ENCODE peak calls at places on chromosomes 16 and 17, in eight cellular contexts. One of them, this sample, is unnamed.

GRCh38 chr17:65139045-65139764 is 2.0 kb downstream of the RGS9 start:
- DNase-seq in activated T-cell treated with anti-CD3 and anti-CD28 coated beads for 48 hours: no peak
- DNase-seq in D341Med: no peak
- DNase-seq in WERI-Rb-1: no peak
- DNase-seq in T-helper 17 cell: no peak
- DNase-seq in NCI-H1436: no peak
- DNase-seq in neural progenitor cell: no peak
- DNase-seq in activated CD8-positive, alpha-beta memory T cell treated with anti-CD3 and anti-CD28 coated beads for 4 hours: no peak
- DNase-seq in this sample: no peak

GRCh38 chr16:9003322-9003721 is 39.6 kb upstream of the USP7 start:
- DNase-seq in activated T-cell treated with anti-CD3 and anti-CD28 coated beads for 48 hours: no peak
- DNase-seq in D341Med: no peak
- DNase-seq in WERI-Rb-1: no peak
- DNase-seq in T-helper 17 cell: no peak
- DNase-seq in NCI-H1436: no peak
- DNase-seq in neural progenitor cell: no peak
- DNase-seq in activated CD8-positive, alpha-beta memory T cell treated with anti-CD3 and anti-CD28 coated beads for 4 hours: no peak
- DNase-seq in this sample: no peak

GRCh38 chr17:61475726-61476125 is 23.5 kb downstream of the TBX4 start:
- DNase-seq in activated T-cell treated with anti-CD3 and anti-CD28 coated beads for 48 hours: no peak
- DNase-seq in D341Med: no peak
- DNase-seq in WERI-Rb-1: no peak
- DNase-seq in T-helper 17 cell: no peak
- DNase-seq in NCI-H1436: no peak
- DNase-seq in neural progenitor cell: no peak
- DNase-seq in activated CD8-positive, alpha-beta memory T cell treated with anti-CD3 and anti-CD28 coated beads for 4 hours: no peak
- DNase-seq in this sample: no peak

GRCh38 chr17:74408262-74408661 is 23.6 kb upstream of the GPRC5C start:
- DNase-seq in activated T-cell treated with anti-CD3 and anti-CD28 coated beads for 48 hours: no peak
- DNase-seq in D341Med: no peak
- DNase-seq in WERI-Rb-1: peak; percentile 44
- DNase-seq in T-helper 17 cell: no peak
- DNase-seq in NCI-H1436: no peak
- DNase-seq in neural progenitor cell: no peak
- DNase-seq in activated CD8-positive, alpha-beta memory T cell treated with anti-CD3 and anti-CD28 coated beads for 4 hours: no peak
- DNase-seq in this sample: no peak

GRCh38 chr17:69208640-69209039 is 20.0 kb downstream of the ABCA10 start:
- DNase-seq in activated T-cell treated with anti-CD3 and anti-CD28 coated beads for 48 hours: no peak
- DNase-seq in D341Med: no peak
- DNase-seq in WERI-Rb-1: no peak
- DNase-seq in T-helper 17 cell: no peak
- DNase-seq in NCI-H1436: no peak
- DNase-seq in neural progenitor cell: no peak
- DNase-seq in activated CD8-positive, alpha-beta memory T cell treated with anti-CD3 and anti-CD28 coated beads for 4 hours: no peak
- DNase-seq in this sample: no peak

GRCh38 chr17:73068322-73069153 is 23.9 kb downstream of the SLC39A11 start:
- DNase-seq in activated T-cell treated with anti-CD3 and anti-CD28 coated beads for 48 hours: no peak
- DNase-seq in D341Med: no peak
- DNase-seq in WERI-Rb-1: no peak
- DNase-seq in T-helper 17 cell: no peak
- DNase-seq in NCI-H1436: peak; percentile 6
- DNase-seq in neural progenitor cell: no peak
- DNase-seq in activated CD8-positive, alpha-beta memory T cell treated with anti-CD3 and anti-CD28 coated beads for 4 hours: no peak
- DNase-seq in this sample: no peak

GRCh38 chr16:22424161-22424937 is 49.9 kb upstream of the CDR2 start:
- DNase-seq in activated T-cell treated with anti-CD3 and anti-CD28 coated beads for 48 hours: no peak
- DNase-seq in D341Med: no peak
- DNase-seq in WERI-Rb-1: no peak
- DNase-seq in T-helper 17 cell: no peak
- DNase-seq in NCI-H1436: no peak
- DNase-seq in neural progenitor cell: no peak
- DNase-seq in activated CD8-positive, alpha-beta memory T cell treated with anti-CD3 and anti-CD28 coated beads for 4 hours: no peak
- DNase-seq in this sample: no peak

GRCh38 chr16:89562027-89562599 is 1.6 kb downstream of the RPL13 start:
- DNase-seq in activated T-cell treated with anti-CD3 and anti-CD28 coated beads for 48 hours: no peak
- DNase-seq in D341Med: no peak
- DNase-seq in WERI-Rb-1: no peak
- DNase-seq in T-helper 17 cell: no peak
- DNase-seq in NCI-H1436: no peak
- DNase-seq in neural progenitor cell: no peak
- DNase-seq in activated CD8-positive, alpha-beta memory T cell treated with anti-CD3 and anti-CD28 coated beads for 4 hours: no peak
- DNase-seq in this sample: no peak

GRCh38 chr16:66382966-66383299 is 16.4 kb downstream of the CDH5 start:
- DNase-seq in activated T-cell treated with anti-CD3 and anti-CD28 coated beads for 48 hours: no peak
- DNase-seq in D341Med: no peak
- DNase-seq in WERI-Rb-1: no peak
- DNase-seq in T-helper 17 cell: no peak
- DNase-seq in NCI-H1436: no peak
- DNase-seq in neural progenitor cell: no peak
- DNase-seq in activated CD8-positive, alpha-beta memory T cell treated with anti-CD3 and anti-CD28 coated beads for 4 hours: no peak
- DNase-seq in this sample: no peak

GRCh38 chr17:38869647-38870258 is at the start of gene LASP1:
- DNase-seq in activated T-cell treated with anti-CD3 and anti-CD28 coated beads for 48 hours: peak; percentile 88
- DNase-seq in D341Med: peak; percentile 98
- DNase-seq in WERI-Rb-1: peak; percentile 87
- DNase-seq in T-helper 17 cell: peak; percentile 77
- DNase-seq in NCI-H1436: peak; percentile 90
- DNase-seq in neural progenitor cell: peak; percentile 94
- DNase-seq in activated CD8-positive, alpha-beta memory T cell treated with anti-CD3 and anti-CD28 coated beads for 4 hours: peak; percentile 75
- DNase-seq in this sample: peak; percentile 42

GRCh38 chr16:28981517-28981916 is 3.3 kb upstream of the LAT start:
- DNase-seq in activated T-cell treated with anti-CD3 and anti-CD28 coated beads for 48 hours: peak; percentile 55
- DNase-seq in D341Med: peak; percentile 55
- DNase-seq in WERI-Rb-1: peak; percentile 32
- DNase-seq in T-helper 17 cell: no peak
- DNase-seq in NCI-H1436: no peak
- DNase-seq in neural progenitor cell: peak; percentile 29
- DNase-seq in activated CD8-positive, alpha-beta memory T cell treated with anti-CD3 and anti-CD28 coated beads for 4 hours: no peak
- DNase-seq in this sample: no peak

GRCh38 chr16:4695473-4696171 is 2.3 kb downstream of the NUDT16L1 start:
- DNase-seq in activated T-cell treated with anti-CD3 and anti-CD28 coated beads for 48 hours: no peak
- DNase-seq in D341Med: no peak
- DNase-seq in WERI-Rb-1: no peak
- DNase-seq in T-helper 17 cell: no peak
- DNase-seq in NCI-H1436: no peak
- DNase-seq in neural progenitor cell: no peak
- DNase-seq in activated CD8-positive, alpha-beta memory T cell treated with anti-CD3 and anti-CD28 coated beads for 4 hours: no peak
- DNase-seq in this sample: no peak

GRCh38 chr17:50903604-50904521 is 37.7 kb upstream of the TOB1 start:
- DNase-seq in activated T-cell treated with anti-CD3 and anti-CD28 coated beads for 48 hours: no peak
- DNase-seq in D341Med: no peak
- DNase-seq in WERI-Rb-1: no peak
- DNase-seq in T-helper 17 cell: peak; percentile 43
- DNase-seq in NCI-H1436: no peak
- DNase-seq in neural progenitor cell: no peak
- DNase-seq in activated CD8-positive, alpha-beta memory T cell treated with anti-CD3 and anti-CD28 coated beads for 4 hours: no peak
- DNase-seq in this sample: no peak

GRCh38 chr16:66473654-66474519 is 46.8 kb downstream of the BEAN1 start:
- DNase-seq in activated T-cell treated with anti-CD3 and anti-CD28 coated beads for 48 hours: no peak
- DNase-seq in D341Med: no peak
- DNase-seq in WERI-Rb-1: no peak
- DNase-seq in T-helper 17 cell: no peak
- DNase-seq in NCI-H1436: no peak
- DNase-seq in neural progenitor cell: no peak
- DNase-seq in activated CD8-positive, alpha-beta memory T cell treated with anti-CD3 and anti-CD28 coated beads for 4 hours: no peak
- DNase-seq in this sample: no peak